ENCODE peak calls at places on chromosomes 7 and 10, in six cellular contexts. K, D, S, Q, V and H are unnamed samples.

GRCh38 chr10:128422221-128422620 is 296.0 kb upstream of the MKI67 start:
- DNase-seq in K (no peak), D (no peak), S (no peak), Q (no peak), V (no peak), H (no peak)

GRCh38 chr7:41656357-41656756 is 46.5 kb downstream of the INHBA start:
- DNase-seq in K (no peak), D (peak), S (no peak), Q (no peak), V (no peak), H (no peak)

GRCh38 chr7:103447073-103447960 is 1.3 kb upstream of the SLC26A5 start:
- DNase-seq in K (peak), D (peak), S (peak), Q (peak), V (no peak), H (peak)

GRCh38 chr7:92714280-92714679 is 122.1 kb downstream of the CDK6 start:
- DNase-seq in K (no peak), D (no peak), S (no peak), Q (no peak), V (no peak), H (no peak)

GRCh38 chr10:121683366-121683765 is 85.1 kb upstream of the FGFR2 start:
- DNase-seq in K (no peak), D (no peak), S (no peak), Q (no peak), V (no peak), H (no peak)

GRCh38 chr7:79604841-79605240 is 151.4 kb upstream of the MAGI2 start:
- DNase-seq in K (no peak), D (no peak), S (no peak), Q (no peak), V (no peak), H (no peak)

GRCh38 chr10:71025535-71025934 is 137.2 kb upstream of the PCBD1 start:
- DNase-seq in K (no peak), D (no peak), S (peak), Q (no peak), V (no peak), H (no peak)

GRCh38 chr7:29480456-29480855 is 83.2 kb upstream of the PRR15 start:
- DNase-seq in K (no peak), D (no peak), S (no peak), Q (no peak), V (no peak), H (no peak)

GRCh38 chr7:8261711-8262695 is at the start of gene ICA1:
- DNase-seq in K (peak), D (no peak), S (peak), Q (no peak), V (no peak), H (peak)

GRCh38 chr10:110820321-110820814 is 51.4 kb upstream of the PDCD4 start:
- DNase-seq in K (no peak), D (no peak), S (no peak), Q (no peak), V (no peak), H (no peak)

GRCh38 chr10:124706462-124706857 is 37.7 kb downstream of the FAM53B start:
- DNase-seq in K (no peak), D (no peak), S (no peak), Q (no peak), V (no peak), H (no peak)

GRCh38 chr10:1364151-1364910 is 308.1 kb downstream of the WDR37 start:
- DNase-seq in K (no peak), D (no peak), S (no peak), Q (no peak), V (no peak), H (no peak)

GRCh38 chr7:134954197-134955082 is 31.9 kb upstream of the AGBL3 start:
- DNase-seq in K (peak), D (peak), S (peak), Q (peak), V (peak), H (peak)

GRCh38 chr7:131072505-131073091 is 255.1 kb upstream of the MKLN1 start:
- DNase-seq in K (peak), D (peak), S (peak), Q (no peak), V (no peak), H (no peak)

GRCh38 chr7:152128252-152128651 is 102.8 kb downstream of the GALNT11 start:
- DNase-seq in K (no peak), D (no peak), S (no peak), Q (no peak), V (no peak), H (no peak)

GRCh38 chr10:124030711-124031110 is 62.7 kb downstream of the CHST15 start:
- DNase-seq in K (no peak), D (no peak), S (no peak), Q (no peak), V (no peak), H (no peak)

GRCh38 chr7:2078899-2079298 is 153.8 kb downstream of the MAD1L1 start:
- DNase-seq in K (no peak), D (no peak), S (no peak), Q (no peak), V (no peak), H (no peak)

GRCh38 chr7:108522780-108523179 is 3.2 kb downstream of the PNPLA8 start:
- DNase-seq in K (no peak), D (no peak), S (no peak), Q (no peak), V (no peak), H (no peak)

GRCh38 chr10:106559442-106559841 is 605.1 kb downstream of the SORCS1 start:
- DNase-seq in K (no peak), D (peak), S (no peak), Q (no peak), V (no peak), H (no peak)

GRCh38 chr10:31961264-31961663 is 32.6 kb upstream of the ARHGAP12 start:
- DNase-seq in K (no peak), D (no peak), S (no peak), Q (no peak), V (no peak), H (no peak)

GRCh38 chr7:63029207-63029522 is 969.5 kb upstream of the ZNF722 start:
- DNase-seq in K (no peak), D (no peak), S (no peak), Q (no peak), V (no peak), H (no peak)

GRCh38 chr10:22316286-22317120 is at the start of gene COMMD3:
- DNase-seq in K (peak), D (peak), S (peak), Q (peak), V (peak), H (peak)

GRCh38 chr7:85186521-85187241 is at the start of gene SEMA3D:
- DNase-seq in K (peak), D (peak), S (no peak), Q (peak), V (no peak), H (peak)

GRCh38 chr7:127885843-127886242 is 145.4 kb downstream of the LRRC4 start:
- DNase-seq in K (no peak), D (peak), S (peak), Q (no peak), V (no peak), H (no peak)

GRCh38 chr7:51633596-51633995 is 317.0 kb upstream of the COBL start:
- DNase-seq in K (no peak), D (no peak), S (no peak), Q (no peak), V (no peak), H (no peak)

GRCh38 chr7:73429218-73429617 is 4.4 kb upstream of the FZD9 start:
- DNase-seq in K (no peak), D (peak), S (peak), Q (no peak), V (no peak), H (no peak)

GRCh38 chr10:16905304-16905703 is 88.1 kb upstream of the RSU1 start:
- DNase-seq in K (no peak), D (no peak), S (no peak), Q (no peak), V (no peak), H (no peak)

GRCh38 chr10:3935933-3936359 is 150.9 kb upstream of the KLF6 start:
- DNase-seq in K (no peak), D (no peak), S (no peak), Q (no peak), V (no peak), H (no peak)

GRCh38 chr10:85642082-85642420 is 724.5 kb downstream of the GRID1 start:
- DNase-seq in K (no peak), D (no peak), S (no peak), Q (no peak), V (no peak), H (no peak)

GRCh38 chr10:89302628-89303027 is 782 bp downstream of the IFIT2 start:
- DNase-seq in K (no peak), D (no peak), S (no peak), Q (no peak), V (no peak), H (no peak)

GRCh38 chr7:101783381-101784181 is 33.8 kb upstream of the CUX1 start:
- DNase-seq in K (no peak), D (no peak), S (no peak), Q (no peak), V (no peak), H (no peak)

GRCh38 chr10:106401161-106401560 is 763.3 kb downstream of the SORCS1 start:
- DNase-seq in K (no peak), D (peak), S (no peak), Q (no peak), V (no peak), H (no peak)

GRCh38 chr7:113561446-113561845 is 357.4 kb downstream of the PPP1R3A start:
- DNase-seq in K (no peak), D (peak), S (no peak), Q (no peak), V (no peak), H (no peak)

GRCh38 chr10:16776896-16777295 is 40.3 kb downstream of the RSU1 start:
- DNase-seq in K (no peak), D (peak), S (no peak), Q (no peak), V (no peak), H (no peak)

GRCh38 chr10:86162696-86163400 is 203.7 kb downstream of the GRID1 start:
- DNase-seq in K (no peak), D (no peak), S (no peak), Q (no peak), V (no peak), H (no peak)

DNA sequence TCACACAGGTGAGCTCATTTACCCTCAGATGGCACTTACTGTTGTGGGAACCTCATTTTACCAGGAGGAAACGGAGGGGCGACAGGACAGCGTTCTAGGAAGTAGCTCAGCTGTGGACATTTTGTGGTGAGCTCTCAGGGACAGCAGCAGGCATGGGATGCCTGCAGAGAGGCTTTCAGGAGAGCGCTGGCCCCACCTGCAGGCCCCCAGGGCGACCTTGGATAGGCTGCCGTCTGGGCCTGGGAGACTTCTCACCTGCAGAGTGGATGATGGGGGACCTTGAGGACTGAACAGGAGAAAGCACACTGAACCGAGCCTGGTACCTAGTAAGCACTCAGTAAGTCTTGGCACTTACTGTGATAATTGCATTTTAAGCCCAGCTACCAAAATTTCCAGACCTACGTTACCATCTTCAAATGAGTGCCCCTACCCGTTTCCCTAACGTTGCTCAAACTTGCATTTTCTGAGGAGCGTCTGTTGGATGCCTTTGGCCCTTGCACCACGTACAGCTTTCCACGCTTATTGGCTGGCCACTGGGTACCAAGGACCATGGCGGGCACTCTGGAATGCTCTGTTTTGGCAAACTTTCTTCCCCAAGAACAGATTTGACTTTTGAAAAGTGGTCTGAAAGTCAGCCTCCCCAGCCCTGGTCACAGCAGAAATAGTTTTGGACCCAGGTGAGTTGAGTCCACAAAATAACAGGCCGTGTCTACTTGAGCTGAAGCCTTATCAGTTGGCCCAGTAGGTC is 223.4 kb downstream of the EBF3 start:
- DNase-seq in K (no peak), D (no peak), S (no peak), Q (no peak), V (no peak), H (no peak)
- TF ChIP-seq BHLHE40 in K (no peak), D (no peak), S (no peak), Q (no peak), V (no peak), H (no peak)

GRCh38 chr7:27112960-27113949 is 10.8 kb upstream of the HOXA2 start:
- DNase-seq in K (peak), D (peak), S (no peak), Q (no peak), V (no peak), H (peak)
- TF ChIP-seq BHLHE40 in K (no peak), D (no peak), S (no peak), Q (no peak), V (no peak), H (no peak)

GRCh38 chr7:32094516-32094915 is 24.3 kb upstream of the PDE1C start:
- DNase-seq in K (no peak), D (no peak), S (no peak), Q (no peak), V (no peak), H (no peak)
- TF ChIP-seq BHLHE40 in K (no peak), D (no peak), S (no peak), Q (no peak), V (no peak), H (no peak)

GRCh38 chr10:78623577-78624215 is 445.1 kb upstream of the ZMIZ1 start:
- DNase-seq in K (peak), D (peak), S (no peak), Q (peak), V (no peak), H (no peak)
- TF ChIP-seq BHLHE40 in K (no peak), D (no peak), S (no peak), Q (no peak), V (no peak), H (no peak)

GRCh38 chr10:42951486-42952251 is 125.2 kb upstream of the RET start:
- DNase-seq in K (no peak), D (no peak), S (no peak), Q (no peak), V (no peak), H (no peak)
- TF ChIP-seq BHLHE40 in K (no peak), D (no peak), S (no peak), Q (no peak), V (no peak), H (no peak)